ENCODE peak calls at places on chromosomes 13 and 19, in six cellular contexts. E, D, C, H, Q and K are unnamed samples.

GRCh38 chr13:30789360-30789862 is 54.1 kb downstream of the ALOX5AP start:
- DNase-seq in E (no peak), D (no peak), C (no peak), H (no peak), Q (no peak), K (no peak)

GRCh38 chr19:51316688-51317087 is 5.2 kb downstream of the IGLON5 start:
- DNase-seq in E (no peak), D (no peak), C (no peak), H (no peak), Q (no peak), K (no peak)

GRCh38 chr13:93318538-93318937 is 91.9 kb downstream of the GPC6 start:
- DNase-seq in E (no peak), D (no peak), C (no peak), H (no peak), Q (no peak), K (peak)

GRCh38 chr13:44397766-44398223 is 24.2 kb downstream of the SERP2 start:
- DNase-seq in E (no peak), D (no peak), C (no peak), H (no peak), Q (no peak), K (no peak)

GRCh38 chr19:29170554-29170953 is 42.4 kb downstream of the UQCRFS1 start:
- DNase-seq in E (no peak), D (no peak), C (no peak), H (no peak), Q (no peak), K (no peak)

GRCh38 chr19:49677232-49677881 is at the start of gene PRMT1:
- DNase-seq in E (peak), D (peak), C (peak), H (peak), Q (no peak), K (peak)

GRCh38 chr19:49984491-49984890 is 23.5 kb upstream of the SIGLEC11 start:
- DNase-seq in E (no peak), D (no peak), C (no peak), H (no peak), Q (no peak), K (no peak)

GRCh38 chr13:41587490-41587889 is 130.1 kb downstream of the RGCC start:
- DNase-seq in E (peak), D (no peak), C (peak), H (no peak), Q (no peak), K (no peak)